ENCODE peak calls at places on chromosomes 16 and 17, in seven cellular contexts. One of them, this sample, is unnamed. For H3K9me3, the result is how much of the 10 kb centered on the place peaks cover.

GRCh38 chr16:13587171-13587570 is 332.8 kb upstream of the ERCC4 start:
- DNase-seq in HCT116: no peak
- DNase-seq in fibroblast of lung: no peak
- DNase-seq in heart right ventricle: no peak
- DNase-seq in left ventricle myocardium inferior: no peak
- DNase-seq in HAP-1: no peak
- DNase-seq in thyroid gland: no peak
- DNase-seq in this sample: no peak

GRCh38 chr17:68424861-68425260 is 32.4 kb downstream of the WIPI1 start:
- DNase-seq in HCT116: no peak
- DNase-seq in fibroblast of lung: no peak
- DNase-seq in heart right ventricle: no peak
- DNase-seq in left ventricle myocardium inferior: no peak
- DNase-seq in HAP-1: no peak
- DNase-seq in thyroid gland: peak
- DNase-seq in this sample: no peak

GRCh38 chr16:84340305-84341040 is 27.9 kb upstream of the ATP2C2 start:
- DNase-seq in HCT116: no peak
- DNase-seq in fibroblast of lung: no peak
- DNase-seq in heart right ventricle: no peak
- DNase-seq in left ventricle myocardium inferior: no peak
- DNase-seq in HAP-1: no peak
- DNase-seq in thyroid gland: no peak
- DNase-seq in this sample: no peak

GRCh38 chr17:50946891-50947843 is 81.0 kb upstream of the TOB1 start:
- DNase-seq in HCT116: no peak
- DNase-seq in fibroblast of lung: no peak
- DNase-seq in heart right ventricle: no peak
- DNase-seq in left ventricle myocardium inferior: no peak
- DNase-seq in HAP-1: no peak
- DNase-seq in thyroid gland: no peak
- DNase-seq in this sample: peak

GRCh38 chr16:75265911-75266701 is 14.7 kb upstream of the BCAR1 start:
- DNase-seq in HCT116: no peak
- DNase-seq in fibroblast of lung: peak
- DNase-seq in heart right ventricle: peak
- DNase-seq in left ventricle myocardium inferior: peak
- DNase-seq in HAP-1: peak
- DNase-seq in thyroid gland: peak
- DNase-seq in this sample: peak

GRCh38 chr17:335691-336090 is 16.9 kb downstream of the RPH3AL start:
- DNase-seq in HCT116: no peak
- DNase-seq in fibroblast of lung: no peak
- DNase-seq in heart right ventricle: no peak
- DNase-seq in left ventricle myocardium inferior: no peak
- DNase-seq in HAP-1: no peak
- DNase-seq in thyroid gland: no peak
- DNase-seq in this sample: peak

GRCh38 chr17:77160877-77161530 is 20.2 kb downstream of the SEC14L1 start:
- DNase-seq in HCT116: no peak
- DNase-seq in fibroblast of lung: no peak
- DNase-seq in heart right ventricle: no peak
- DNase-seq in left ventricle myocardium inferior: no peak
- DNase-seq in HAP-1: no peak
- DNase-seq in thyroid gland: no peak
- DNase-seq in this sample: no peak

GRCh38 chr17:18362509-18363020 is 785 bp downstream of the SHMT1 start:
- DNase-seq in HCT116: no peak
- DNase-seq in fibroblast of lung: peak
- DNase-seq in heart right ventricle: peak
- DNase-seq in left ventricle myocardium inferior: peak
- DNase-seq in HAP-1: peak
- DNase-seq in thyroid gland: peak
- DNase-seq in this sample: no peak

GRCh38 chr17:56482229-56482628 is 111.3 kb upstream of the NOG start:
- DNase-seq in HCT116: no peak
- DNase-seq in fibroblast of lung: no peak
- DNase-seq in heart right ventricle: no peak
- DNase-seq in left ventricle myocardium inferior: no peak
- DNase-seq in HAP-1: no peak
- DNase-seq in thyroid gland: no peak
- DNase-seq in this sample: no peak

DNA sequence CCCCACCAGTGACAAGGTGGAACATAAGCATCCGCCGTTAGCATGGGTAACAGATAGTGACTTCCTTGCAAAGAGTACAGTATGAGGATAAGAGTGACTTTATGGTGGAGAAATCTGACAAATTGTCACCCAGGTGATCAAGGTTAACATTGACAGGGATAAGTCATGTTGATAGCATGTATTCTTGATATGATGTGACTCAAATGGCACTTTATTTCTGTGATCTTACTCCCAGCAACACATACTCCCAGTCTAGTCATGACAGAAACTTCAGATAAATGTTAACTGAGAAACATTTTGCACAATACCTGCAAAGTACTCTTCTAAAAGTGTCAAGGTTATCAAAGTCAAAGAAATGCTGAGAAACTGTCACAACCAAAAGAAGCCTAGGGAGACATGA is 588.6 kb upstream of the KIF2B start:
- DNase-seq in HCT116: no peak
- DNase-seq in fibroblast of lung: no peak
- DNase-seq in heart right ventricle: no peak
- DNase-seq in left ventricle myocardium inferior: no peak
- DNase-seq in HAP-1: no peak
- DNase-seq in thyroid gland: no peak
- DNase-seq in this sample: no peak
- H3K9me3 ChIP-seq in HCT116: under half
- H3K9me3 ChIP-seq in fibroblast of lung: under half
- H3K9me3 ChIP-seq in heart right ventricle: under half
- H3K9me3 ChIP-seq in left ventricle myocardium inferior: under half
- H3K9me3 ChIP-seq in HAP-1: under half
- H3K9me3 ChIP-seq in thyroid gland: under half
- H3K9me3 ChIP-seq in this sample: under half

GRCh38 chr17:61619493-61619892 is 28.5 kb upstream of the NACA2 start:
- DNase-seq in HCT116: peak
- DNase-seq in fibroblast of lung: peak
- DNase-seq in heart right ventricle: no peak
- DNase-seq in left ventricle myocardium inferior: no peak
- DNase-seq in HAP-1: no peak
- DNase-seq in thyroid gland: no peak
- DNase-seq in this sample: no peak
- H3K9me3 ChIP-seq in HCT116: under half
- H3K9me3 ChIP-seq in fibroblast of lung: under half
- H3K9me3 ChIP-seq in heart right ventricle: under half
- H3K9me3 ChIP-seq in left ventricle myocardium inferior: under half
- H3K9me3 ChIP-seq in HAP-1: under half
- H3K9me3 ChIP-seq in thyroid gland: under half
- H3K9me3 ChIP-seq in this sample: under half

DNA sequence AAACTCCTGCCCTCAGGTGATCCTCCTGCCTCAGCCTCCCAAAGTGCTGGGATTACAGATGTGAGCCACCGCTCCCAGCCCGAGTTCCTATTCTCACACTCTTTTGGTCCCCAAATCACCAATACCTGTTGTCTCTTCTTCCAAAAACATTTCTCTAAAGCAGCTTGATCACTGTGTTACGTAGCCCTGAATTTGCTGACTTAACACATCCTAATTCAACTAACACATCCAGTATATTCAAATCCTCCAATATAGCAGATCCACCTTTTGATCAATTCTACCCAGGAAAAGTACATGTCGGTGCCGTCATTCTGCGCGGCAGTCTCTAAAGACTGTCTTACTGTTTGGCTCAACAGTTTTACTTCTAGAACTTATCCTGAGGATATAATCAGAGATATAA is 191.3 kb downstream of the ZNF18 start:
- DNase-seq in HCT116: no peak
- DNase-seq in fibroblast of lung: no peak
- DNase-seq in heart right ventricle: no peak
- DNase-seq in left ventricle myocardium inferior: no peak
- DNase-seq in HAP-1: no peak
- DNase-seq in thyroid gland: no peak
- DNase-seq in this sample: no peak
- H3K9me3 ChIP-seq in HCT116: under half
- H3K9me3 ChIP-seq in fibroblast of lung: under half
- H3K9me3 ChIP-seq in heart right ventricle: under half
- H3K9me3 ChIP-seq in left ventricle myocardium inferior: under half
- H3K9me3 ChIP-seq in HAP-1: under half
- H3K9me3 ChIP-seq in thyroid gland: under half
- H3K9me3 ChIP-seq in this sample: under half

DNA sequence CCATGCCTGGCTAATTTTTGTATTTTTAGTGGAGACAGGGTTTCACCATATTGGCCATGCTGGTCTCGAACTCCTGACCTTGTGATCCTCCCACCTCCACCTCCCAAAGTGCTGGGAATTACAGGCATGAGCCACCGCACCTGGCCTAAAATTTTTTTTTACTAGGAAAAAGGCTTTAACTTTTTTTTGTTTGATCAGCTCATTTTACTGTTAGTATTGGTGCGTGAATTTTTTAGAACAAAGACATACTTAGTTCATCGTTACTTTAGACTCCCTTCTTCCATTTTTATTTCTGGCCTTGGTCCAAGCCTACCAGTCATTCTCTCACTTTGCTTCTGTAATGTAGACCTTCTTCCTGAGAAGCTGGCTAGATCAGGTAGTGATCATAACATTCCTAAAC is 25.4 kb upstream of the RAB11FIP4 start:
- DNase-seq in HCT116: no peak
- DNase-seq in fibroblast of lung: no peak
- DNase-seq in heart right ventricle: no peak
- DNase-seq in left ventricle myocardium inferior: no peak
- DNase-seq in HAP-1: no peak
- DNase-seq in thyroid gland: no peak
- DNase-seq in this sample: no peak
- H3K9me3 ChIP-seq in HCT116: under half
- H3K9me3 ChIP-seq in fibroblast of lung: under half
- H3K9me3 ChIP-seq in heart right ventricle: under half
- H3K9me3 ChIP-seq in left ventricle myocardium inferior: under half
- H3K9me3 ChIP-seq in HAP-1: under half
- H3K9me3 ChIP-seq in thyroid gland: under half
- H3K9me3 ChIP-seq in this sample: under half

DNA sequence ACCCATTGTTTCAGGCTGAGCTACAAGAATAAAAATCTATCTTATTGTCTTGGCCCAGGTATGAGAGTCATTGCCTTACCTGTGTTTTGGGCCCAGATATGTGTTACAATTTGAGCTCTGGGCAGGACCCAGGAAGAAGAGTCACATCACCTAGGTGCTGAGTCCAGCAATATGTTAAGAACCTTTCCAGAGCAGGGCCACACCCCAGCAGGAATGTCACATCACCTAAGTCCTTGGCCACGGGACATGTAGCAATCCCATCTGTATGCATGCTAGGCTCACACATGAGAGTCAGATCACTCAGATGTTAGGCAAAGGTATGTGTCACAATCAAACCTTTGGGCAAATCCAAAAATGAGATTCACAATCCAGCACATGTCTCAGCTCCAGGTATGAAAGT is 2103.5 kb downstream of the TP53TG3F start:
- DNase-seq in HCT116: no peak
- DNase-seq in fibroblast of lung: no peak
- DNase-seq in heart right ventricle: no peak
- DNase-seq in left ventricle myocardium inferior: no peak
- DNase-seq in HAP-1: no peak
- DNase-seq in thyroid gland: no peak
- DNase-seq in this sample: no peak
- H3K9me3 ChIP-seq in HCT116: under half
- H3K9me3 ChIP-seq in fibroblast of lung: under half
- H3K9me3 ChIP-seq in heart right ventricle: under half
- H3K9me3 ChIP-seq in left ventricle myocardium inferior: under half
- H3K9me3 ChIP-seq in HAP-1: under half
- H3K9me3 ChIP-seq in thyroid gland: under half
- H3K9me3 ChIP-seq in this sample: under half